ENCODE peak calls at places on chromosomes 7 and 10, in nine cellular contexts. T is brain microvascular endothelial cell, W is heart right ventricle, P is kidney epithelial cell, G is hepatocyte, A is right lobe of liver, D is heart left ventricle, R is GM12865, L is breast epithelium. E is an unnamed sample.

GRCh38 chr10:71368639-71369038 is 28.1 kb upstream of the CDH23 start:
- DNase-seq in T (no peak), W (no peak), P (no peak), G (no peak), A (no peak), D (no peak), R (peak), L (no peak), E (no peak)

GRCh38 chr10:102208311-102209035 is 17.6 kb upstream of the ELOVL3 start:
- DNase-seq in T (no peak), W (no peak), P (no peak), G (no peak), A (no peak), D (no peak), R (no peak), L (no peak), E (no peak)

GRCh38 chr10:123666318-123667291 is at the start of gene GPR26:
- DNase-seq in T (no peak), W (no peak), P (no peak), G (peak), A (no peak), D (no peak), R (no peak), L (no peak), E (no peak)

GRCh38 chr7:43112088-43112940 is at the start of gene HECW1:
- DNase-seq in T (no peak), W (no peak), P (no peak), G (no peak), A (no peak), D (no peak), R (no peak), L (no peak), E (no peak)

GRCh38 chr10:14543048-14543903 is 212.6 kb upstream of the FRMD4A start:
- DNase-seq in T (peak), W (peak), P (no peak), G (no peak), A (no peak), D (peak), R (peak), L (no peak), E (no peak)

GRCh38 chr10:129096340-129096984 is 370.6 kb upstream of the MGMT start:
- DNase-seq in T (peak), W (peak), P (no peak), G (peak), A (no peak), D (no peak), R (no peak), L (peak), E (no peak)

GRCh38 chr10:106189254-106189653 is 975.3 kb downstream of the SORCS1 start:
- DNase-seq in T (no peak), W (no peak), P (no peak), G (peak), A (no peak), D (no peak), R (peak), L (no peak), E (no peak)

GRCh38 chr10:122699796-122700466 is at the start of gene C10orf120:
- DNase-seq in T (no peak), W (no peak), P (no peak), G (no peak), A (no peak), D (no peak), R (no peak), L (no peak), E (no peak)

GRCh38 chr7:123242467-123243097 is 42.8 kb upstream of the SLC13A1 start:
- DNase-seq in T (no peak), W (no peak), P (no peak), G (peak), A (no peak), D (no peak), R (peak), L (no peak), E (no peak)

GRCh38 chr10:45380903-45381610 is 7.0 kb downstream of the ALOX5 start:
- DNase-seq in T (no peak), W (no peak), P (no peak), G (no peak), A (no peak), D (peak), R (no peak), L (no peak), E (no peak)
- H3K4me3 ChIP-seq in T (no peak), W (no peak), P (no peak), G (no peak), A (no peak), D (no peak), R (no peak), L (no peak), E (no peak)

DNA sequence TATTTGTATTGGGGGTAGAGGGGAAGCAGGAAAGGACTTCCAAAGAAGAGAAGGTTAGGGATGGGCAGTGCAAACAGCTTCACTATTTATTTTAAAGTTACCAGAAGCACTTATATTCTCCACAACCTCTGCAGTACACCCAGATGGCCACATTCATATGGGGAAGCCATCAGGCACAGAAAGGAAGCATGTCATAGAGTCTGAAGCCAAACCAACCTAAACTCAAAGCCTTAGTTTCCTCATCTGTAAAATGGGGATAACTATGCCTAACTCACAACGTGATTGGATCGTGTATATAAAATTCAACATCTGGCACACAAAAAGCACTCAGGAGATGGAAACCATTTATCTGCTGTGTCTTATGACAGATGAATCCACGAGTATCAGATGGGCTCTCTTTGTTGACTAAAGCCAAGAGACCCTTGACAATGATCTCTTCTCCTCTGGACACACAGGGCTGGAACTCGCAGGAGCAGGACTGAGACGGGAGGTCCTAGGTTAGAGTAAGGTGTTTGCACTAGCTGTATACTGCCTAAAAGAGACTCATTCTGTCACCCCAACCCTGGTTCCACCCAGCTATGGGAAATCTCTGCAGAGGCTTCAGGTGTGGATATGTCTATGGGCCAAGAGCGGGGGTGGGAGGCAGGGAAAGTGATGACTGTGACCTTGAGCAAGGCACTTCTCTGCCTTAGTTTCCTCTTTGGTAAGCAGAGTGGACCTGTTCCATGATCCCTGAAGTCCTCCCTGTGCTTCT is 1.8 kb downstream of the KIAA1549 start:
- DNase-seq in T (no peak), W (no peak), P (no peak), G (no peak), A (no peak), D (no peak), R (peak), L (no peak), E (no peak)
- TF ChIP-seq CTCF in T (peak), W (peak), P (no peak), G (no peak), A (no peak), D (no peak), R (peak), L (no peak), E (peak)

DNA sequence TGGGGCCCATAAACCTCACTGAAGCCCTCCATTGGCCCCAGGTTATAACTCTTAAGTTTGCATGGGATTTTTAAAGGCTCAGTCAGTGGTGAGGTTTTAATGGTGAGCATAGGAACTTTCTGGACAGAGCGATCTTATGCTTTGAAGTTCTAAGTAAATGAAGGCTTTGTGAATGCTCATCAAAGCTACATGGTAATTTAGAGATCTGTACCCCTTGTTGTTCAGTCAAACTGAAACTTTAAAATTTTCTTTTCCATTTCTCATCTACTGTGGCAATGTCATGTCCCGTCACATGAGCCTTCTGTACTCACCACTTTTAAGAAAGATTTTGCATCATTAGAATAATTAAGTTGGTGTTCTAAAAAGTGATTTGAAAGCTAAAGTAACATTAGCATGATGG is 39.9 kb downstream of the CHN2 start:
- DNase-seq in T (no peak), W (no peak), P (no peak), G (no peak), A (no peak), D (no peak), R (no peak), L (no peak), E (no peak)
- H3K4me3 ChIP-seq in T (no peak), W (no peak), P (no peak), G (no peak), A (no peak), D (no peak), R (no peak), L (no peak), E (no peak)

GRCh38 chr7:48099781-48100180 is 10.7 kb downstream of the UPP1 start:
- DNase-seq in T (no peak), W (no peak), P (no peak), G (no peak), A (no peak), D (no peak), R (no peak), L (no peak), E (no peak)

GRCh38 chr7:48101352-48101751 is 12.3 kb downstream of the UPP1 start:
- DNase-seq in T (no peak), W (no peak), P (no peak), G (no peak), A (no peak), D (no peak), R (no peak), L (no peak), E (no peak)

GRCh38 chr7:48105045-48105444 is 16.0 kb downstream of the UPP1 start:
- DNase-seq in T (no peak), W (no peak), P (no peak), G (no peak), A (no peak), D (no peak), R (no peak), L (no peak), E (no peak)

GRCh38 chr7:48102530-48102929 is 13.5 kb downstream of the UPP1 start:
- DNase-seq in T (no peak), W (no peak), P (no peak), G (no peak), A (no peak), D (no peak), R (no peak), L (no peak), E (no peak)

DNA sequence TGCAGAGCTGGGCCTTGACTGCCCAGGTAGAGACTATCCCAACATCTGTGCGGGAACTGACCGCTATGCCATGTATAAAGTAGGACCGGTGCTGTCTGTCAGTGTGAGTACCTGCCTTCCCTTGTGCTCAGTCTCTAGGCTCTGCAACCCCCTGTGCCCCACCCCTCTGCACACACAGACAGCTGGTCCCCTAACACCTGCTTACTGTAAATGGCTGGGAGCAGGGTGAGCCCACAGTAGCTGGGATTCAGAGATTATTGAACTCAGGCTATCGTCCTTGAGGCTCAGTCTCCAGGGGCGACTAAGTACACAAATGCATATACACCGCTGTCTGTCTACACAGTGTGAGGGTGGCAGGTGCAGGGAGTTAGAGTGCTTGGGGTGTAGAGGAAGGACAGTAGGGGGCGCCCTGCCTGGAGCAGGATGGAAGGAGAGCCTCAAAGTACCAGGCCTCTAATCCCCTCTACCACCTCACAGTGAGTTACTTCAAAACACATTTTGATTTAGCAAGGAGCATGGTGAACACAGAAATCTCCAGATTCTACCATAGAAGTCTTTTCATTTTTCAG is 12.9 kb downstream of the UPP1 start:
- DNase-seq in T (no peak), W (no peak), P (no peak), G (no peak), A (no peak), D (no peak), R (no peak), L (no peak), E (no peak)
- TF ChIP-seq CTCF in T (peak), W (no peak), P (peak), G (no peak), A (no peak), D (peak), R (peak), L (no peak), E (peak)

GRCh38 chr7:7183061-7183832 is 903 bp downstream of the C1GALT1 start:
- DNase-seq in T (peak), W (no peak), P (no peak), G (peak), A (peak), D (peak), R (peak), L (peak), E (no peak)

GRCh38 chr7:7178906-7179305 is 3.4 kb upstream of the C1GALT1 start:
- DNase-seq in T (no peak), W (no peak), P (peak), G (no peak), A (no peak), D (no peak), R (no peak), L (no peak), E (no peak)

GRCh38 chr7:7181519-7182155 is 707 bp upstream of the C1GALT1 start:
- DNase-seq in T (no peak), W (peak), P (no peak), G (peak), A (peak), D (peak), R (peak), L (peak), E (no peak)

GRCh38 chr7:7182156-7183060 is at the start of gene C1GALT1:
- DNase-seq in T (peak), W (peak), P (peak), G (peak), A (peak), D (peak), R (peak), L (peak), E (peak)

DNA sequence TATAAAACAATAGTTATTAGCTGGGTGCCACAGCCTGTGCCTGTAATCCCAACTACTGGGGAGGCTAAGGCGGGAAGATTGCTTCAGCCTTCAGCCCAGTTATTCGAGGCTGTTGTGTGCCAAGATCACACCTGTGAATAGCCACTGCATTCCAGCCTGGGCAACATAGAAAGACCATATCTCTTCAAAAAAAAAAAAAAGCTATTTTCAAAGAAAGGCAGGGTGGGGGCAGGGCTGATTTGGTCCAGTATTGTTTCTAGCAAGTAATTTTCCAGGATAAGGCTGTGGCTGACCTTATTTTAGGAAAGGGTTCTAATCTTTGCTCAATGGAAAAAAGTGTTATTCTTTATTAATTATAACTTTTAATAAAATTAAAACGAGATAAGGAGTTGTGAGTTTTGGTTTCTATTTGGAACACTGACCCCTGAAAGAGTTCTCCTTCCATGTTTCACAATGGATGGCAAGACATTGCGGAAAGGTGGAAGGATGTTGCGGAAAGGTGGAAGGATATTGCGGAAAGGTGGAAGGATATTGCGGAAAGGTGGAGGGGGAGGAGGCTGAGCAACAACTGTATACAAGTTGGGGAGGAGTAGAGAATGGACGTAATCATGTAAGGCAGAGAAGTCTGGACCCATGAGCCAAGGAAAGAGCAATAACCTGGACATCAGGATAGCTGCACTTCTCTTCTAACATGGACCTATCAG is 1.5 kb upstream of the C1GALT1 start:
- DNase-seq in T (no peak), W (no peak), P (no peak), G (no peak), A (no peak), D (no peak), R (no peak), L (no peak), E (no peak)
- H3K4me3 ChIP-seq in T (no peak), W (peak), P (no peak), G (peak), A (no peak), D (peak), R (peak), L (peak), E (no peak)

DNA sequence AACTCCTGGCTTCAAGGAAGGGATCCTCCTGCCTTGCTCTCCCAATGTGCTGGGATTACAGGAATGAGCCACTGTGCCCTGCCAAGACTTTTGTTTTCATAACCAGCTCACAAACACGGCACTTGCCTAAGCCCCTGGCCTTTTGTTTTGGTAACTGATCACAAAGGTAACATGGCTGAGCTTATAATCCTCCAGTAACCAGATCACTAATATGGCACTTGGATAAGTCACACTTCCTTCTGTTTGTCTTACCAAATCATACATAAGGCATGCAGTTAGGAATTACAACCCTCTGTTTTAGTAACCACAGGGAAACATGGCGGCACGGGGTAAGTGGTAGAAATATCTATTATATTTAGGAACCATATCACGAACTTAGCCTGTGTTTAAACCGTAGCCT is 577.1 kb downstream of the CALN1 start:
- DNase-seq in T (peak), W (no peak), P (no peak), G (no peak), A (no peak), D (no peak), R (no peak), L (no peak), E (no peak)
- TF ChIP-seq CTCF in T (no peak), W (no peak), P (no peak), G (no peak), A (no peak), D (no peak), R (no peak), L (no peak), E (no peak)